ENCODE peak calls at places on chromosomes 6 and 20, in four cellular contexts. O is tibial artery, M is mesendoderm, X is lung. C is an unnamed sample. For H3K36me3, the result is how much of the 10 kb centered on the place peaks cover.

GRCh38 chr20:56433880-56434255 is 21.8 kb downstream of the CASS4 start:
- DNase-seq in O (no peak), M (no peak), X (no peak), C (no peak)

GRCh38 chr6:28537509-28538140 is 11.9 kb downstream of the GPX5 start:
- DNase-seq in O (no peak), M (peak), X (no peak), C (peak)

GRCh38 chr6:152748843-152749242 is 1.8 kb upstream of the VIP start:
- DNase-seq in O (no peak), M (peak), X (no peak), C (no peak)

GRCh38 chr20:25078662-25079061 is 3.3 kb downstream of the VSX1 start:
- DNase-seq in O (no peak), M (no peak), X (no peak), C (no peak)

GRCh38 chr20:90651-91050 is 3.2 kb downstream of the DEFB125 start:
- DNase-seq in O (no peak), M (no peak), X (no peak), C (no peak)

GRCh38 chr6:87731818-87732661 is 30.0 kb upstream of the AKIRIN2 start:
- DNase-seq in O (peak), M (no peak), X (peak), C (no peak)

GRCh38 chr6:24126586-24127192 is 674 bp downstream of the NRSN1 start:
- DNase-seq in O (no peak), M (peak), X (peak), C (peak)

GRCh38 chr6:85464722-85465150 is 14.9 kb downstream of the NT5E start:
- DNase-seq in O (no peak), M (no peak), X (no peak), C (peak)

GRCh38 chr6:32867022-32867477 is 13.1 kb downstream of the PSMB9 start:
- DNase-seq in O (no peak), M (no peak), X (no peak), C (no peak)

GRCh38 chr6:161031721-161032495 is 40.3 kb downstream of the MAP3K4 start:
- DNase-seq in O (no peak), M (no peak), X (no peak), C (no peak)

GRCh38 chr6:83193747-83194582 is 808 bp downstream of the RWDD2A start:
- DNase-seq in O (peak), M (peak), X (peak), C (peak)

GRCh38 chr6:167538746-167539145 is 213.9 kb downstream of the TTLL2 start:
- DNase-seq in O (no peak), M (no peak), X (no peak), C (no peak)

GRCh38 chr6:67009818-67010217 is 1302.8 kb upstream of the EYS start:
- DNase-seq in O (no peak), M (peak), X (no peak), C (peak)

GRCh38 chr6:6749791-6750434 is 161.4 kb downstream of the LY86 start:
- DNase-seq in O (peak), M (peak), X (peak), C (peak)

GRCh38 chr6:14910692-14911547 is 334.9 kb upstream of the JARID2 start:
- DNase-seq in O (peak), M (no peak), X (peak), C (no peak)

GRCh38 chr20:3661836-3662665 is 1.1 kb downstream of the GFRA4 start:
- DNase-seq in O (peak), M (no peak), X (no peak), C (peak)

GRCh38 chr6:157298325-157298724 is 25.0 kb downstream of the TMEM242 start:
- DNase-seq in O (no peak), M (no peak), X (no peak), C (no peak)

GRCh38 chr6:153511896-153512496 is 380.9 kb upstream of the RGS17 start:
- DNase-seq in O (no peak), M (peak), X (no peak), C (peak)

GRCh38 chr20:31988430-31989015 is 20.6 kb downstream of the XKR7 start:
- DNase-seq in O (no peak), M (no peak), X (no peak), C (no peak)

GRCh38 chr6:35034411-35035171 is 106.5 kb downstream of the TCP11 start:
- DNase-seq in O (peak), M (peak), X (peak), C (peak)

GRCh38 chr6:3457710-3458605 is 1.1 kb upstream of the SLC22A23 start:
- DNase-seq in O (peak), M (no peak), X (no peak), C (peak)

GRCh38 chr20:38032585-38033329 is 499 bp downstream of the TTI1 start:
- DNase-seq in O (no peak), M (no peak), X (no peak), C (no peak)

GRCh38 chr20:50628853-50629674 is 62.3 kb downstream of the RIPOR3 start:
- DNase-seq in O (no peak), M (no peak), X (no peak), C (no peak)

GRCh38 chr6:159788757-159789376 is 535 bp downstream of the TCP1 start:
- DNase-seq in O (peak), M (peak), X (no peak), C (peak)

GRCh38 chr6:33248643-33248931 is 23.1 kb downstream of the VPS52 start:
- DNase-seq in O (no peak), M (no peak), X (peak), C (no peak)

GRCh38 chr20:35506872-35507638 is 22.4 kb downstream of the C20orf173 start:
- DNase-seq in O (no peak), M (no peak), X (no peak), C (no peak)

GRCh38 chr20:35508493-35509218 is 20.8 kb downstream of the C20orf173 start:
- DNase-seq in O (no peak), M (no peak), X (no peak), C (no peak)

GRCh38 chr20:35511814-35512420 is 17.5 kb downstream of the C20orf173 start:
- DNase-seq in O (no peak), M (peak), X (no peak), C (peak)

GRCh38 chr20:35514371-35514960 is 15.0 kb downstream of the C20orf173 start:
- DNase-seq in O (no peak), M (no peak), X (no peak), C (no peak)

DNA sequence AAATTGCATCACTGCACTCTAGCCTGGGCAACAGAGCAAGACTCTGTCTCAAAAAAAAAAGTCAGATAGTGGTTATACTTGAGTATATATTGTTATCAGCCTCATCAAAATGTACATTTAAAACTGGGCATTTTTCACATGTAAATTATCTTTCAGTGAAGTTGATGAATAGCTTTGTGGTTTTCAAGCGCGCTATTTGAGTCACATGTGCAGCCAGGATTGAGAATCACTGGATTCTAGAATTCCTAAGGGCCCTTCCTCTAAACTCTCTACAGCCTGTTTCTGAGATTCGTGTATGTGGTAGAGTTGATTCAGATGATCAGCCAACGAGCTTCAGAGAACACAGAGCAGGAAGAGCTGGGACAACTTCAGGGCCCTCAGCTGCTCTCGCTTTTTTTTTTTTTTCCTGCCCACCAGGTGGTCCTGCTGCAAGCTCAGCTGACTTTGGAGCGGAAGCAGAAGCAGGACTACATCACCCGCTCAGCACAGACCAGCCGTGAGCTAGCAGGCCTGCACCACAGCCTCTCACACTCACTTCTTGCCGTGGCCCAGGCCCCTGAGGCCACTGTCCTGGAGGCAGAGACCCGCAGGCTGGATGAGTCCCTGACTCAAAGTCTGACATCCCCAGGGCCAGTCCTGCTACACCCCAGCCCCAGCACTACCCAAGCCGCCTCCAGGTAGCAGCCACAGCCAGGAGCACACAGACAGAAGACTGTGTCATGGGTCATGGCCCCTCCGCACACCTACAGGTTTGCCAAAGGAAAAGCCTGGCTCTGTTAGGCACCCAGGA is 18.3 kb downstream of the C20orf173 start:
- DNase-seq in O (no peak), M (no peak), X (no peak), C (no peak)
- H3K36me3 ChIP-seq in O (under half), M (under half), X (under half), C (under half)

GRCh38 chr6:31208506-31208905 is 38.0 kb upstream of the POU5F1 start:
- DNase-seq in O (no peak), M (no peak), X (no peak), C (no peak)
- H3K27ac ChIP-seq in O (no peak), M (no peak), X (no peak), C (peak)

DNA sequence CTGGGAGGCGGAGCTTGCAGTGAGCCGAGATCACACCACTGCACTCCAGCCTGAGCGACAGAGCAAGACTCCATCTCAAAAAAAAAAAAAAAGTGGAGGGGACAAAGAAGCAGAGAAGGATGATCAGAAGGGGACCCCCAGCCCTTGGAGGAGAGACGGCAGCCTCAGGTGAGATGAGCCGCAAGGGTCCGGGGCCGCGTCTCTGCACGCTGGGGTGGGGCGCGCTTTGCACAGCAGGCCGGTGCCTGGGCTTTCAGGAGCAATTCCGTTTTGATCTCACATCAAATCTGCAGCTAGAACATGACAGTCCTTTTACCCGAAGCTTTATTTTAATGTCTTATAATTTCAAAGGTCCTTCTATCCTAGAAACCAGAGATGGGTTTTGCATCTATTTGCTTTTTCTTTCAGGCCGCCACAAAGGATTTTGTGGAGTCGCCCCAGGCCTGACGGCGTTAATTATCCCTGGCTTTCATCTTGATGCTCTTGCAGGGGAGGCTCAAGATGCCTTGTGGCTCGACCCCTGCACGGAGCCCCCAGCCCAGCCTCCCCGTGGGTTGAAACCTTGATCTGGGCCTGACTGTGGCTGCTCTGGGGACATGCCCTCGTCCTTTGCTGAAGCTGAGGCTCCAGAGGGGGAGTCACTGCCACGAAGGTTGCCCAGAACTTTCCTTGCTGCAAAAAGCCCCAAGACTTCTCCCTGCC is 17.3 kb downstream of the HRH3 start:
- DNase-seq in O (no peak), M (no peak), X (no peak), C (no peak)
- H3K36me3 ChIP-seq in O (half or more), M (under half), X (under half), C (under half)

DNA sequence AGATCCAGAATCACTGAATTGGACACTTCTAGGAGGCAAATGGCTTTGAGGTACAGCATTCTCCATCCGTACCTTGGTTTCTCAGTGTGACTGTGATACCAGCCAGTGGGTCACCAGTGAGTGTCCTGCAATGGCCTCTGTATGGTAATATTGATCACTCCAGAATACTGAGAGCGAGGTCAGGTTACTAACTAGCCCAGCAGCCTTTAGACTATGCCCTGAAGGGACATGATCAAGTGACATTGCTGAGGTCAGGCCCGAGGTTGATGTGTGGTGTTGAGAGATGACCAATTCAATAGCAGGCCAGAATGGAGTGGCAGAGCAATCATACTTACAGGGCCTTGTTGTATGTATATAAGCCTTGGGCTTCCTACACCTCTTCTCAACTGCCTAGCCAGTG is 476.0 kb downstream of the KHDRBS2 start:
- DNase-seq in O (no peak), M (peak), X (no peak), C (no peak)
- H3K27ac ChIP-seq in O (no peak), M (no peak), X (no peak), C (no peak)

DNA sequence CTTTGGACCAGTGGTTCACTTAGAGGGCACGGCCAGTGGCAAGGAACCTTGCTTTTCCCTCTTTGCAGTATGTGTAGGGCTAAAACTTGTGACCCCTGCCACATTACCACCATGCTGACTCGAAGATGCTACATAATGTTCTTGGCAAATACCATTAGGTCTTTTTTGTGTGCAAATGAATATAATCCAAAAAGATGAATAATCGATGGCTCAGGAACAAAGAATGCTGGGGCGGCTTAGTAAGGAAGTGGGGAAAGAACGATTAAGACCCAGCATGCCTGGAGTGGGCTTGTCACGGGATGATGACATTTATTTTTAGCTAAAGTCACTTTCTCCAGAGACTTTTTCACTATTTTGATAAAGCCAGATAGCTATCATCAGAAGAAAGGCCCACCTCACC is 23.1 kb downstream of the CMTR1 start:
- DNase-seq in O (no peak), M (no peak), X (no peak), C (no peak)
- H3K36me3 ChIP-seq in O (under half), M (under half), X (under half), C (half or more)

GRCh38 chr20:4767084-4767483 is 45.4 kb downstream of the PRND start:
- DNase-seq in O (no peak), M (no peak), X (no peak), C (no peak)

GRCh38 chr20:4764805-4765204 is 43.1 kb downstream of the PRND start:
- DNase-seq in O (no peak), M (no peak), X (no peak), C (no peak)

GRCh38 chr20:4766631-4767030 is 44.9 kb downstream of the PRND start:
- DNase-seq in O (peak), M (no peak), X (no peak), C (no peak)

GRCh38 chr20:4763776-4764525 is 42.2 kb downstream of the PRND start:
- DNase-seq in O (peak), M (no peak), X (no peak), C (no peak)

DNA sequence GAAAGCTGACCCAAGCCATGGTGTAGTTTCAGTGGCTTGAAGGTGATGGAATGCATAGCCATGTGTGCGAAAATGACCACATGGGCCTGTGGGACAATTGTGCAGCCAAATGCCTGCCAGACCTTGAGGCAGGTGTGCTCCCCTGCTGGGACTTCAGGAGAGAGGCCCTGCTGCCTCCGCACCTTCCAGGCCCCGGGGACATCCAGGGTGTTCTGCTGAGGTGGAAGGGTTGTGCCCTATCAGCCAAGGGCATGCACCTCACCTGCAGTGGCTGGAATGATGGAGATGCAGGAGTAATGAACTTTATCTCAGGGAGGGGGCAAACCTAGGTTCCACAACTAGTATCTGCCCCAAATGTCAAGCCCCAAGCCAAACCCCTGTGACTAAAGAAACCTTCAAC is 44.0 kb downstream of the PRND start:
- DNase-seq in O (no peak), M (no peak), X (no peak), C (no peak)
- H3K27ac ChIP-seq in O (no peak), M (no peak), X (no peak), C (no peak)

DNA sequence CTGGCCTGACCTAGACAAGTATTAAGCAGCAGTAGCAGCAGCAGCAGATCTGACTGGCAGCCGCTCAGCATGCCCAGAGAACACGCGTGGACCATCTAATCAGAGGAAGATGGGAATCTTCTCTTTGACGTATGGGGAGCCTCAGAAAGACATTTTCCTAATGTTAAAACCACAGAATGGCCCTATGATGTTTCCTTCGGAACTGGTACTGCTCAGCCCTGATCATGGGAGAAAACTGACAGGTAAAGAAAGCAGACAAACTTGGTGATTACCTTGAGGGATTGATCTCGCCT is 6.2 kb downstream of the PSMA7 start:
- DNase-seq in O (no peak), M (no peak), X (no peak), C (no peak)
- H3K36me3 ChIP-seq in O (under half), M (under half), X (half or more), C (half or more)

GRCh38 chr6:1552296-1552761 is 57.4 kb upstream of the FOXC1 start:
- DNase-seq in O (no peak), M (peak), X (no peak), C (no peak)

GRCh38 chr6:1554881-1555569 is 54.7 kb upstream of the FOXC1 start:
- DNase-seq in O (peak), M (no peak), X (peak), C (peak)

GRCh38 chr6:1551236-1551635 is 58.5 kb upstream of the FOXC1 start:
- DNase-seq in O (no peak), M (no peak), X (no peak), C (no peak)

GRCh38 chr6:1553562-1554088 is 56.1 kb upstream of the FOXC1 start:
- DNase-seq in O (no peak), M (no peak), X (no peak), C (no peak)

DNA sequence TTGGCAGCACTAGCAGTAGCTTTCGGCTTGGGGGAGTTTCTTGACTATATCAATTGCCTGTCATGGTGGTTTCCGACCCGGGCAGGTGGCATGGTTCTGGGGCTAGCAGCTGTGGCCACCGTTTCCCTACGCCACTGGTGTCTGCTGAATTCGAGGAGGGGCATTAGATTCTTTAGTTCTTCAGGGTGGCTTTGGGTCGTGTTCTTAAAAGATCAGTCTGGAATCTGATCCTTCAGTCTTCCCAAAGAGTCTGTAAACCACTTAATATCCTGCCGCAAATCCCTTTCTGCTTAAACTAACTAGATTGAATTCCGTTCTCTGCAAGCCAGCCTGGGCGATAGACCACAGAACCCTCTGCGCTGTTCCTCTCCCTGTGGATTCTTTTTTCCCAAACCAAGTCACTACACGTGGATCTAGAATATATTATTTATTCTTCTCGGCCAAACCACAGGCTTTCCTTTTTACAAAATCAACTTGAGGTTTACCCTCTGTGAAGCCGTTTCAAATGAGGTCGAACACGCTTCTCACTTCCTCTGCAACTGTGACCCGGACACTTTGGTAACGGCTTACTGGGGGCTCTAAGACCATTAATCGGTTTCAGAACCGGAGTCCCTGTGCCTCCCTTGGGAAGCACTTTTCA is 55.4 kb upstream of the FOXC1 start:
- DNase-seq in O (no peak), M (no peak), X (no peak), C (no peak)
- H3K27ac ChIP-seq in O (peak), M (no peak), X (no peak), C (no peak)

GRCh38 chr6:18262812-18263560 is 1.3 kb downstream of the DEK start:
- DNase-seq in O (no peak), M (peak), X (no peak), C (no peak)
- H3K36me3 ChIP-seq in O (under half), M (under half), X (under half), C (under half)